ENCODE peak calls at places on chromosomes 13 and 19, in four cellular contexts. U is K562, J is HL-60, Z is GM12878. E is an unnamed sample.

GRCh38 chr19:12666305-12667048 is at the start of the genes MAN2B1 and WDR83:
- DNase-seq in U (peak), J (peak), Z (no peak), E (peak)

GRCh38 chr19:55452381-55453325 is 8.8 kb downstream of the ISOC2 start:
- DNase-seq in Z (no peak), J (no peak), U (peak), E (no peak)

GRCh38 chr13:93388701-93389100 is 162.1 kb downstream of the GPC6 start:
- DNase-seq in J (no peak), U (no peak), Z (no peak), E (no peak)

GRCh38 chr19:3556423-3556977 is 886 bp downstream of the MFSD12 start:
- DNase-seq in Z (no peak), U (no peak), J (no peak), E (no peak)

GRCh38 chr19:1047696-1048147 is 7.8 kb downstream of the ABCA7 start:
- DNase-seq in J (no peak), Z (no peak), U (no peak), E (no peak)

GRCh38 chr13:80217614-80218456 is 123.1 kb downstream of the SPRY2 start:
- DNase-seq in Z (no peak), U (no peak), J (no peak), E (no peak)

GRCh38 chr19:28577666-28578065 is 635.3 kb downstream of the UQCRFS1 start:
- DNase-seq in Z (no peak), U (no peak), J (no peak), E (no peak)

GRCh38 chr19:53597023-53597422 is 34.8 kb upstream of the DPRX start:
- DNase-seq in Z (no peak), U (no peak), J (no peak), E (no peak)

GRCh38 chr13:50616101-50616500 is 227.4 kb downstream of the DLEU7 start:
- DNase-seq in J (no peak), Z (no peak), U (no peak), E (no peak)

GRCh38 chr19:17513801-17514200 is 2.4 kb downstream of the PGLS start:
- DNase-seq in U (no peak), J (no peak), Z (no peak), E (no peak)

GRCh38 chr19:53868091-53868891 is 608 bp downstream of the MYADM start:
- DNase-seq in J (no peak), Z (no peak), U (peak), E (peak)

GRCh38 chr13:100855151-100855550 is 180.6 kb upstream of the TMTC4 start:
- DNase-seq in Z (no peak), J (no peak), U (no peak), E (no peak)

GRCh38 chr19:36009220-36009619 is 607 bp upstream of the SYNE4 start:
- DNase-seq in J (no peak), U (no peak), Z (no peak), E (peak)

GRCh38 chr19:42596391-42597071 is 1.8 kb upstream of the CEACAM8 start:
- DNase-seq in U (peak), Z (no peak), J (peak), E (no peak)

GRCh38 chr19:4301590-4302237 is 475 bp downstream of the TMIGD2 start:
- DNase-seq in Z (no peak), U (no peak), J (no peak), E (no peak)

GRCh38 chr19:17632577-17632976 is 55.6 kb downstream of the UNC13A start:
- DNase-seq in J (no peak), Z (no peak), U (no peak), E (no peak)

GRCh38 chr13:48748681-48749080 is 95.0 kb downstream of the CYSLTR2 start:
- DNase-seq in U (no peak), Z (no peak), J (no peak), E (no peak)

GRCh38 chr13:88071371-88071770 is 400.2 kb downstream of the SLITRK5 start:
- DNase-seq in Z (no peak), U (no peak), J (no peak), E (no peak)

GRCh38 chr13:21688056-21688455 is 17.2 kb downstream of the FGF9 start:
- DNase-seq in J (no peak), Z (no peak), U (no peak), E (no peak)

GRCh38 chr19:27776020-27776419 is 1436.9 kb downstream of the UQCRFS1 start:
- DNase-seq in U (peak), J (peak), Z (no peak), E (no peak)

GRCh38 chr13:99281811-99282263 is 23.7 kb upstream of the GPR18 start:
- DNase-seq in J (peak), Z (no peak), U (no peak), E (no peak)

GRCh38 chr13:94947965-94948371 is 235.6 kb upstream of the SOX21 start:
- DNase-seq in J (no peak), Z (no peak), U (no peak), E (no peak)

GRCh38 chr13:37481005-37481857 is 117.3 kb downstream of the POSTN start:
- DNase-seq in Z (no peak), J (no peak), U (no peak), E (no peak)

GRCh38 chr13:29758591-29759114 is 91.8 kb downstream of the UBL3 start:
- DNase-seq in J (peak), Z (peak), U (no peak), E (no peak)

GRCh38 chr13:97976551-97977375 is 23.3 kb downstream of the IPO5 start:
- DNase-seq in J (no peak), U (peak), Z (no peak), E (peak)

DNA sequence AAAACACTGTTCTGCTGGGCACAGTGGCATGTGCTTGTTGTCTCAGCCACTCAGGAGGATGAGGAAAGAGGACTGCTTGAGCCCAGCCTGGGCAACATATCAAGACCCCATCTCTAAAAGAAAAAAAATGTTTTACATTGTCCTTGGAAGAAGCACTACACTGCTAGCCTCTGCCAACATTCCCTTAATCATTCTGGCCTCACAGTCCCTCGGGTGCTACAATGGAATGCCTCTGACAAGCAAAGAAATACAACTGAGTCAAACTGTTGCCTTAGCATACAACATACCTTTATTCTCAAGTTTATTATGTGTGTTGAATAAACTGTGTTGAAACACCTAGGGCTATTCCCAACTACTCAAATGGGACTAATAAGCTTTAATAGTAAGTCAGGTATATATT is 56.1 kb downstream of the PSPC1 start:
- DNase-seq in U (no peak), Z (no peak), J (no peak), E (no peak)
- TF ChIP-seq SPI1 in U (no peak), Z (no peak), J (no peak), E (no peak)

DNA sequence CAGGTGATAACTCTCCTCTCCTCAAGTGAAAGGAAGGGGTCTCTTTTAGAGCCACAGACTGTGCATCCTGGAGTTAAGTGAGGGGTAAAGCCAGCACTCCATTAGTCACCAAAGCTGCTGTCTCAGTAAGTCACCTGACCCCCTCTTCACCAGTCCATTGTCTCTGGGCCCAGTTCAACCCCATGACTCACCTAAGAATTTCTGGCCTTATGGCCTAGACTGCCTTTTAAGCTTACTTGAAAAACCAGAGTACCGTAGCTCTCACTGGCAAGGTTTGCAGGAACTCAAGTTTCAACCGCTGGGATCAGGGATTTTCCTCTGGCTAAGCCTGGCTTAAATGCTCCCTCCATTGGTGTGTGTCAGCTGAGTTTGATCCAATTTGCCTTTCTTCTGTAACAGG is 23.4 kb upstream of the EID2 start:
- DNase-seq in U (no peak), Z (no peak), J (no peak), E (no peak)
- TF ChIP-seq SPI1 in U (no peak), Z (no peak), J (no peak), E (no peak)

GRCh38 chr13:35411059-35411744 is 65.3 kb downstream of the MAB21L1 start:
- DNase-seq in U (no peak), Z (no peak), J (no peak), E (no peak)
- TF ChIP-seq SPI1 in U (no peak), Z (no peak), J (no peak), E (no peak)

GRCh38 chr19:33676999-33677665 is 55.4 kb downstream of the CHST8 start:
- DNase-seq in U (no peak), J (no peak), Z (no peak), E (no peak)

GRCh38 chr19:33673258-33673875 is 51.6 kb downstream of the CHST8 start:
- DNase-seq in Z (no peak), U (no peak), J (no peak), E (no peak)

GRCh38 chr19:33673996-33674395 is 52.2 kb downstream of the CHST8 start:
- DNase-seq in J (no peak), Z (no peak), U (no peak), E (no peak)

GRCh38 chr19:33675501-33676124 is 53.9 kb downstream of the CHST8 start:
- DNase-seq in Z (no peak), U (no peak), J (no peak), E (no peak)

GRCh38 chr19:33674575-33675367 is 53.0 kb downstream of the CHST8 start:
- DNase-seq in J (no peak), Z (no peak), U (no peak), E (no peak)
- TF ChIP-seq SPI1 in J (no peak), Z (no peak), U (no peak), E (no peak)